ENCODE peak calls at places on chromosome 3, in ten cellular contexts. One of them, this sample, is unnamed.

GRCh38 chr3:8296466-8296865 is 205.2 kb upstream of the LMCD1 start:
- DNase-seq in tibial nerve: no peak
- DNase-seq in aorta: no peak
- DNase-seq in GM23338: no peak
- DNase-seq in RWPE1: no peak
- DNase-seq in CD8-positive, alpha-beta memory T cell: no peak
- DNase-seq in ovary: no peak
- DNase-seq in brain microvascular endothelial cell: no peak
- DNase-seq in stomach: no peak
- DNase-seq in IMR-90: no peak
- DNase-seq in this sample: no peak

GRCh38 chr3:55937301-55937700 is 450.2 kb upstream of the WNT5A start:
- DNase-seq in tibial nerve: no peak
- DNase-seq in aorta: no peak
- DNase-seq in GM23338: no peak
- DNase-seq in RWPE1: no peak
- DNase-seq in CD8-positive, alpha-beta memory T cell: no peak
- DNase-seq in ovary: no peak
- DNase-seq in brain microvascular endothelial cell: no peak
- DNase-seq in stomach: no peak
- DNase-seq in IMR-90: no peak
- DNase-seq in this sample: no peak

GRCh38 chr3:78035020-78035660 is 995.2 kb downstream of the ROBO2 start:
- DNase-seq in tibial nerve: no peak
- DNase-seq in aorta: no peak
- DNase-seq in GM23338: peak
- DNase-seq in RWPE1: no peak
- DNase-seq in CD8-positive, alpha-beta memory T cell: no peak
- DNase-seq in ovary: no peak
- DNase-seq in brain microvascular endothelial cell: no peak
- DNase-seq in stomach: no peak
- DNase-seq in IMR-90: no peak
- DNase-seq in this sample: no peak

GRCh38 chr3:14377838-14378169 is 24.6 kb upstream of the SLC6A6 start:
- DNase-seq in tibial nerve: no peak
- DNase-seq in aorta: no peak
- DNase-seq in GM23338: no peak
- DNase-seq in RWPE1: no peak
- DNase-seq in CD8-positive, alpha-beta memory T cell: peak
- DNase-seq in ovary: no peak
- DNase-seq in brain microvascular endothelial cell: no peak
- DNase-seq in stomach: no peak
- DNase-seq in IMR-90: no peak
- DNase-seq in this sample: peak

GRCh38 chr3:70982700-70983140 is 600.8 kb downstream of the FOXP1 start:
- DNase-seq in tibial nerve: peak
- DNase-seq in aorta: peak
- DNase-seq in GM23338: peak
- DNase-seq in RWPE1: peak
- DNase-seq in CD8-positive, alpha-beta memory T cell: no peak
- DNase-seq in ovary: no peak
- DNase-seq in brain microvascular endothelial cell: peak
- DNase-seq in stomach: peak
- DNase-seq in IMR-90: peak
- DNase-seq in this sample: peak

GRCh38 chr3:11200679-11200952 is 46.3 kb downstream of the HRH1 start:
- DNase-seq in tibial nerve: no peak
- DNase-seq in aorta: no peak
- DNase-seq in GM23338: no peak
- DNase-seq in RWPE1: no peak
- DNase-seq in CD8-positive, alpha-beta memory T cell: no peak
- DNase-seq in ovary: no peak
- DNase-seq in brain microvascular endothelial cell: no peak
- DNase-seq in stomach: no peak
- DNase-seq in IMR-90: peak
- DNase-seq in this sample: no peak

GRCh38 chr3:185473290-185473815 is 25.5 kb downstream of the TMEM41A start:
- DNase-seq in tibial nerve: no peak
- DNase-seq in aorta: no peak
- DNase-seq in GM23338: no peak
- DNase-seq in RWPE1: peak
- DNase-seq in CD8-positive, alpha-beta memory T cell: no peak
- DNase-seq in ovary: no peak
- DNase-seq in brain microvascular endothelial cell: no peak
- DNase-seq in stomach: no peak
- DNase-seq in IMR-90: peak
- DNase-seq in this sample: no peak

GRCh38 chr3:164533275-164533674 is 545.0 kb downstream of the SI start:
- DNase-seq in tibial nerve: no peak
- DNase-seq in aorta: no peak
- DNase-seq in GM23338: no peak
- DNase-seq in RWPE1: no peak
- DNase-seq in CD8-positive, alpha-beta memory T cell: no peak
- DNase-seq in ovary: no peak
- DNase-seq in brain microvascular endothelial cell: no peak
- DNase-seq in stomach: no peak
- DNase-seq in IMR-90: no peak
- DNase-seq in this sample: no peak

GRCh38 chr3:113166719-113167492 is 44.5 kb upstream of the BOC start:
- DNase-seq in tibial nerve: peak
- DNase-seq in aorta: no peak
- DNase-seq in GM23338: peak
- DNase-seq in RWPE1: no peak
- DNase-seq in CD8-positive, alpha-beta memory T cell: no peak
- DNase-seq in ovary: peak
- DNase-seq in brain microvascular endothelial cell: no peak
- DNase-seq in stomach: no peak
- DNase-seq in IMR-90: peak
- DNase-seq in this sample: peak

GRCh38 chr3:162217603-162218002 is 721.0 kb downstream of the OTOL1 start:
- DNase-seq in tibial nerve: no peak
- DNase-seq in aorta: no peak
- DNase-seq in GM23338: no peak
- DNase-seq in RWPE1: no peak
- DNase-seq in CD8-positive, alpha-beta memory T cell: no peak
- DNase-seq in ovary: no peak
- DNase-seq in brain microvascular endothelial cell: no peak
- DNase-seq in stomach: no peak
- DNase-seq in IMR-90: peak
- DNase-seq in this sample: no peak

GRCh38 chr3:50338989-50339388 is 1.6 kb downstream of the RASSF1 start:
- DNase-seq in tibial nerve: no peak
- DNase-seq in aorta: no peak
- DNase-seq in GM23338: no peak
- DNase-seq in RWPE1: no peak
- DNase-seq in CD8-positive, alpha-beta memory T cell: no peak
- DNase-seq in ovary: no peak
- DNase-seq in brain microvascular endothelial cell: no peak
- DNase-seq in stomach: no peak
- DNase-seq in IMR-90: no peak
- DNase-seq in this sample: no peak

GRCh38 chr3:50341537-50341936 is 901 bp upstream of the RASSF1 start:
- DNase-seq in tibial nerve: no peak
- DNase-seq in aorta: no peak
- DNase-seq in GM23338: no peak
- DNase-seq in RWPE1: no peak
- DNase-seq in CD8-positive, alpha-beta memory T cell: no peak
- DNase-seq in ovary: no peak
- DNase-seq in brain microvascular endothelial cell: no peak
- DNase-seq in stomach: no peak
- DNase-seq in IMR-90: no peak
- DNase-seq in this sample: peak

GRCh38 chr3:50339485-50340196 is 995 bp downstream of the RASSF1 start:
- DNase-seq in tibial nerve: no peak
- DNase-seq in aorta: no peak
- DNase-seq in GM23338: no peak
- DNase-seq in RWPE1: no peak
- DNase-seq in CD8-positive, alpha-beta memory T cell: no peak
- DNase-seq in ovary: no peak
- DNase-seq in brain microvascular endothelial cell: peak
- DNase-seq in stomach: no peak
- DNase-seq in IMR-90: peak
- DNase-seq in this sample: no peak

GRCh38 chr3:50341996-50342732 is 1.5 kb upstream of the RASSF1 start:
- DNase-seq in tibial nerve: no peak
- DNase-seq in aorta: no peak
- DNase-seq in GM23338: no peak
- DNase-seq in RWPE1: no peak
- DNase-seq in CD8-positive, alpha-beta memory T cell: no peak
- DNase-seq in ovary: no peak
- DNase-seq in brain microvascular endothelial cell: no peak
- DNase-seq in stomach: no peak
- DNase-seq in IMR-90: no peak
- DNase-seq in this sample: peak

DNA sequence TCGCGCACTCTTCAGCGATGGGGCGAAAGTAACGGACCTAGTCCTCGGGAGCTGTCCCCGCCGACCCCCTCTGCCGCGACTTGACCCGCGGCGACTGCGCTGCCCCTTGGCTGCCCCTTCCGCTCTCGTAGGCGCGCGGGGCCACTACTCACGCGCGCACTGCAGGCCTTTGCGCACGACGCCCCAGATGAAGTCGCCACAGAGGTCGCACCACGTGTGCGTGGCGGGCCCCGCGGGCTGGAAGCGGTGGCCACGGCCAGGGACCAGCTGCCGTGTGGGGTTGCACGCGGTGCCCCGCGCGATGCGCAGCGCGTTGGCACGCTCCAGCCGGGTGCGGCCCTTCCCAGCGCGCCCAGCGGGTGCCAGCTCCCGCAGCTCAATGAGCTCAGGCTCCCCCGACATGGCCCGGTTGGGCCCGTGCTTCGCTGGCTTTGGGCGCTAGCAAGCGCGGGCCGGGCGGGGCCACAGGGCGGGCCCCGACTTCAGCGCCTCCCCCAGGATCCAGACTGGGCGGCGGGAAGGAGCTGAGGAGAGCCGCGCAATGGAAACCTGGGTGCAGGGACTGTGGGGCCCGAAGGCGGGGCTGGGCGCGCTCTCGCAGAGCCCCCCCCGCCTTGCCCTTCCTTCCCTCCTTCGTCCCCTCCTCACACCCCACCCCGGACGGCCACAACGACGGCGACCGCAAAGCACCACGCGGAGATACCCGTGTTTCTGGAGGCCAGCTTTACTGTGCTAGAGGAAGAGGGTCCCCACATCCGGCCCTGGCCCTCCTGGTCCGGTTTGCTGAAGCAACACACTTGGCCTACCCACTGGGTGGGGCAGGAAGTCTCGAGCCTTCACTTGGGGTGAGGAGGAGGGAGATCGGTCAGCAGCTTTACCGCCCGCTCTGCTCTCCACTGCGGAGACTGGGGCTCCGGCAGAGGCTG is at the start of gene RASSF1:
- DNase-seq in tibial nerve: peak
- DNase-seq in aorta: peak
- DNase-seq in GM23338: peak
- DNase-seq in RWPE1: no peak
- DNase-seq in CD8-positive, alpha-beta memory T cell: peak
- DNase-seq in ovary: peak
- DNase-seq in brain microvascular endothelial cell: no peak
- DNase-seq in stomach: peak
- DNase-seq in IMR-90: no peak
- DNase-seq in this sample: peak
- H3K27ac ChIP-seq in tibial nerve: peak
- H3K27ac ChIP-seq in aorta: no peak
- H3K27ac ChIP-seq in GM23338: no peak
- H3K27ac ChIP-seq in RWPE1: peak
- H3K27ac ChIP-seq in CD8-positive, alpha-beta memory T cell: peak
- H3K27ac ChIP-seq in ovary: peak
- H3K27ac ChIP-seq in brain microvascular endothelial cell: peak
- H3K27ac ChIP-seq in stomach: peak
- H3K27ac ChIP-seq in IMR-90: peak
- H3K27ac ChIP-seq in this sample: peak

DNA sequence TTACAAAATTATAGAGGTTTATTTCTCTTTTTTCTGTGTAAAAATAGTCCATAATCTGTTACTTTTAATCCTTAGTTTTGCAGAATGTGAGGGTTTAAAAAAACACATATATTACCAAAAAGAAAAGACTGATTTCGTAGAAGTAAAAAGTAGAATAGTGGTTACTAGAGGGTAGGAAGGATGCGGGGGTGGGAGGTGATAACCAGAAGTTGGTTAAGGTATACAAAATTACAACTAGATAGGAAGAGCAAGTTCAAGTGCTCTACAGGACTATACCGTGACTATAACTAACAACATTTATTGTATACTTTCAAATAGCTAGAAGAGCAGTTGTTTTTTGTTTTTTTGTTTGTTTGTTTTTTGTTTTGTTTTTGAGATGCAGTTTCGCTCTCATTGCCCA is 16.1 kb downstream of the CASR start:
- DNase-seq in tibial nerve: no peak
- DNase-seq in aorta: no peak
- DNase-seq in GM23338: no peak
- DNase-seq in RWPE1: no peak
- DNase-seq in CD8-positive, alpha-beta memory T cell: no peak
- DNase-seq in ovary: no peak
- DNase-seq in brain microvascular endothelial cell: no peak
- DNase-seq in stomach: no peak
- DNase-seq in IMR-90: no peak
- DNase-seq in this sample: no peak
- H3K27ac ChIP-seq in tibial nerve: no peak
- H3K27ac ChIP-seq in aorta: no peak
- H3K27ac ChIP-seq in GM23338: no peak
- H3K27ac ChIP-seq in RWPE1: no peak
- H3K27ac ChIP-seq in CD8-positive, alpha-beta memory T cell: no peak
- H3K27ac ChIP-seq in ovary: no peak
- H3K27ac ChIP-seq in brain microvascular endothelial cell: no peak
- H3K27ac ChIP-seq in stomach: no peak
- H3K27ac ChIP-seq in IMR-90: no peak
- H3K27ac ChIP-seq in this sample: no peak

DNA sequence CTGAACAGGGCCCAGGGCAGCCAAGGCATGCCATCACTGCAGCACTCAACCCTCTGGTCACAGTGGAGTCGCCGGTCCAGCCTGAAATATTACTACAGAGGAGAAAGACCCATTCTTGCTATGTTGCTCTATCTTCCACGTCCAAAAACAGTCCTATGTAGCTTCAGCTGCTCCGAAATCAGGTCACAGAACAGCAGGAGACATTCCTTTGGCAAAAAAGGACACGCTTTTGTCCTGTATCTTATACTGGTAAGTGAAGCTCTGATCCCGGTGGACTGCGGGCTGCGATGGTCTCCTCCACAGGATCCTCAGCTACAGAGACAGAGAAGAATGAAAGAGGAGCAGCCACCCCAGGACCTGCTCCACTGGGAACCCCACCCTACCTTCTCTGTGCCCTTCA is 17.6 kb downstream of the ELP6 start:
- DNase-seq in tibial nerve: no peak
- DNase-seq in aorta: no peak
- DNase-seq in GM23338: no peak
- DNase-seq in RWPE1: no peak
- DNase-seq in CD8-positive, alpha-beta memory T cell: no peak
- DNase-seq in ovary: no peak
- DNase-seq in brain microvascular endothelial cell: no peak
- DNase-seq in stomach: no peak
- DNase-seq in IMR-90: no peak
- DNase-seq in this sample: no peak
- H3K27ac ChIP-seq in tibial nerve: no peak
- H3K27ac ChIP-seq in aorta: no peak
- H3K27ac ChIP-seq in GM23338: no peak
- H3K27ac ChIP-seq in RWPE1: peak
- H3K27ac ChIP-seq in CD8-positive, alpha-beta memory T cell: no peak
- H3K27ac ChIP-seq in ovary: no peak
- H3K27ac ChIP-seq in brain microvascular endothelial cell: no peak
- H3K27ac ChIP-seq in stomach: no peak
- H3K27ac ChIP-seq in IMR-90: no peak
- H3K27ac ChIP-seq in this sample: no peak

GRCh38 chr3:41202075-41202833 is 2.9 kb downstream of the CTNNB1 start:
- DNase-seq in tibial nerve: no peak
- DNase-seq in aorta: no peak
- DNase-seq in GM23338: no peak
- DNase-seq in RWPE1: no peak
- DNase-seq in CD8-positive, alpha-beta memory T cell: no peak
- DNase-seq in ovary: no peak
- DNase-seq in brain microvascular endothelial cell: no peak
- DNase-seq in stomach: no peak
- DNase-seq in IMR-90: no peak
- DNase-seq in this sample: no peak
- H3K27ac ChIP-seq in tibial nerve: peak
- H3K27ac ChIP-seq in aorta: no peak
- H3K27ac ChIP-seq in GM23338: no peak
- H3K27ac ChIP-seq in RWPE1: no peak
- H3K27ac ChIP-seq in CD8-positive, alpha-beta memory T cell: no peak
- H3K27ac ChIP-seq in ovary: no peak
- H3K27ac ChIP-seq in brain microvascular endothelial cell: peak
- H3K27ac ChIP-seq in stomach: no peak
- H3K27ac ChIP-seq in IMR-90: no peak
- H3K27ac ChIP-seq in this sample: no peak